ENCODE peak calls at places on chromosome 22, in eight cellular contexts. One of them, this sample, is unnamed.

GRCh38 chr22:42754658-42755057 is 34.0 kb upstream of the A4GALT start:
- DNase-seq in astrocyte of the hippocampus: peak
- DNase-seq in lung: no peak
- DNase-seq in Jurkat, Clone E6-1: no peak
- DNase-seq in GDM1: no peak
- DNase-seq in iPS-NIHi11: no peak
- DNase-seq in CD8-positive, alpha-beta memory T cell: no peak
- DNase-seq in D341Med: no peak
- DNase-seq in this sample: no peak

GRCh38 chr22:31896472-31896871 is 47.9 kb upstream of the YWHAH start:
- DNase-seq in astrocyte of the hippocampus: no peak
- DNase-seq in D341Med: no peak
- DNase-seq in Jurkat, Clone E6-1: no peak
- DNase-seq in iPS-NIHi11: no peak
- DNase-seq in GDM1: no peak
- DNase-seq in lung: no peak
- DNase-seq in CD8-positive, alpha-beta memory T cell: no peak
- DNase-seq in this sample: no peak

GRCh38 chr22:47376901-47377520 is 614.6 kb downstream of the TBC1D22A start:
- DNase-seq in GDM1: no peak
- DNase-seq in astrocyte of the hippocampus: no peak
- DNase-seq in CD8-positive, alpha-beta memory T cell: no peak
- DNase-seq in iPS-NIHi11: no peak
- DNase-seq in Jurkat, Clone E6-1: no peak
- DNase-seq in D341Med: no peak
- DNase-seq in lung: no peak
- DNase-seq in this sample: no peak

GRCh38 chr22:39148727-39149535 is 3.5 kb downstream of the CBX7 start:
- DNase-seq in lung: no peak
- DNase-seq in D341Med: peak
- DNase-seq in Jurkat, Clone E6-1: no peak
- DNase-seq in iPS-NIHi11: peak
- DNase-seq in astrocyte of the hippocampus: peak
- DNase-seq in GDM1: no peak
- DNase-seq in CD8-positive, alpha-beta memory T cell: peak
- DNase-seq in this sample: no peak

GRCh38 chr22:22087854-22088657 is 105.5 kb upstream of the TOP3B start:
- DNase-seq in lung: no peak
- DNase-seq in GDM1: no peak
- DNase-seq in astrocyte of the hippocampus: no peak
- DNase-seq in D341Med: no peak
- DNase-seq in CD8-positive, alpha-beta memory T cell: no peak
- DNase-seq in iPS-NIHi11: no peak
- DNase-seq in Jurkat, Clone E6-1: no peak
- DNase-seq in this sample: no peak

GRCh38 chr22:25840162-25840561 is 98.2 kb downstream of the MYO18B start:
- DNase-seq in lung: no peak
- DNase-seq in iPS-NIHi11: no peak
- DNase-seq in Jurkat, Clone E6-1: no peak
- DNase-seq in astrocyte of the hippocampus: no peak
- DNase-seq in GDM1: no peak
- DNase-seq in CD8-positive, alpha-beta memory T cell: no peak
- DNase-seq in D341Med: no peak
- DNase-seq in this sample: no peak

GRCh38 chr22:32333769-32334639 is 23.7 kb upstream of the RFPL3 start:
- DNase-seq in Jurkat, Clone E6-1: no peak
- DNase-seq in lung: no peak
- DNase-seq in D341Med: peak
- DNase-seq in astrocyte of the hippocampus: no peak
- DNase-seq in iPS-NIHi11: no peak
- DNase-seq in GDM1: no peak
- DNase-seq in CD8-positive, alpha-beta memory T cell: no peak
- DNase-seq in this sample: peak

GRCh38 chr22:39254122-39254521 is 9.3 kb upstream of the PDGFB start:
- DNase-seq in iPS-NIHi11: no peak
- DNase-seq in Jurkat, Clone E6-1: no peak
- DNase-seq in lung: no peak
- DNase-seq in D341Med: no peak
- DNase-seq in CD8-positive, alpha-beta memory T cell: no peak
- DNase-seq in astrocyte of the hippocampus: peak
- DNase-seq in GDM1: no peak
- DNase-seq in this sample: no peak

GRCh38 chr22:44620129-44620840 is 81.7 kb upstream of the PRR5 start:
- DNase-seq in lung: peak
- DNase-seq in iPS-NIHi11: peak
- DNase-seq in Jurkat, Clone E6-1: peak
- DNase-seq in CD8-positive, alpha-beta memory T cell: peak
- DNase-seq in astrocyte of the hippocampus: peak
- DNase-seq in GDM1: peak
- DNase-seq in D341Med: peak
- DNase-seq in this sample: peak

GRCh38 chr22:21775061-21775460 is 39.5 kb upstream of the YPEL1 start:
- DNase-seq in lung: no peak
- DNase-seq in Jurkat, Clone E6-1: no peak
- DNase-seq in D341Med: no peak
- DNase-seq in CD8-positive, alpha-beta memory T cell: no peak
- DNase-seq in iPS-NIHi11: no peak
- DNase-seq in astrocyte of the hippocampus: peak
- DNase-seq in GDM1: no peak
- DNase-seq in this sample: no peak

GRCh38 chr22:45212306-45212709 is 28.4 kb downstream of the KIAA0930 start:
- DNase-seq in D341Med: peak
- DNase-seq in astrocyte of the hippocampus: peak
- DNase-seq in lung: peak
- DNase-seq in Jurkat, Clone E6-1: no peak
- DNase-seq in CD8-positive, alpha-beta memory T cell: no peak
- DNase-seq in iPS-NIHi11: peak
- DNase-seq in GDM1: no peak
- DNase-seq in this sample: no peak

GRCh38 chr22:20509344-20510047 is 2.1 kb downstream of the MED15 start:
- DNase-seq in GDM1: peak
- DNase-seq in astrocyte of the hippocampus: peak
- DNase-seq in CD8-positive, alpha-beta memory T cell: peak
- DNase-seq in lung: peak
- DNase-seq in D341Med: no peak
- DNase-seq in Jurkat, Clone E6-1: no peak
- DNase-seq in iPS-NIHi11: no peak
- DNase-seq in this sample: no peak

GRCh38 chr22:23110922-23111527 is 30.8 kb downstream of the RSPH14 start:
- DNase-seq in GDM1: no peak
- DNase-seq in astrocyte of the hippocampus: no peak
- DNase-seq in lung: no peak
- DNase-seq in CD8-positive, alpha-beta memory T cell: no peak
- DNase-seq in iPS-NIHi11: no peak
- DNase-seq in D341Med: no peak
- DNase-seq in Jurkat, Clone E6-1: no peak
- DNase-seq in this sample: no peak

GRCh38 chr22:45870011-45870410 is 107.0 kb downstream of the WNT7B start:
- DNase-seq in D341Med: no peak
- DNase-seq in CD8-positive, alpha-beta memory T cell: no peak
- DNase-seq in lung: no peak
- DNase-seq in iPS-NIHi11: no peak
- DNase-seq in astrocyte of the hippocampus: no peak
- DNase-seq in GDM1: no peak
- DNase-seq in Jurkat, Clone E6-1: no peak
- DNase-seq in this sample: no peak

GRCh38 chr22:40525250-40525884 is 111.2 kb downstream of the MRTFA start:
- DNase-seq in Jurkat, Clone E6-1: peak
- DNase-seq in iPS-NIHi11: no peak
- DNase-seq in D341Med: no peak
- DNase-seq in lung: peak
- DNase-seq in GDM1: peak
- DNase-seq in astrocyte of the hippocampus: peak
- DNase-seq in CD8-positive, alpha-beta memory T cell: peak
- DNase-seq in this sample: no peak

GRCh38 chr22:28856095-28856455 is 27.3 kb upstream of the ZNRF3 start:
- DNase-seq in astrocyte of the hippocampus: no peak
- DNase-seq in lung: no peak
- DNase-seq in CD8-positive, alpha-beta memory T cell: no peak
- DNase-seq in GDM1: no peak
- DNase-seq in D341Med: no peak
- DNase-seq in Jurkat, Clone E6-1: no peak
- DNase-seq in iPS-NIHi11: no peak
- DNase-seq in this sample: no peak

GRCh38 chr22:22843848-22844247 is 43.8 kb upstream of the IGLL5 start:
- DNase-seq in lung: no peak
- DNase-seq in GDM1: no peak
- DNase-seq in Jurkat, Clone E6-1: no peak
- DNase-seq in iPS-NIHi11: no peak
- DNase-seq in D341Med: no peak
- DNase-seq in CD8-positive, alpha-beta memory T cell: no peak
- DNase-seq in astrocyte of the hippocampus: no peak
- DNase-seq in this sample: no peak

GRCh38 chr22:19554834-19555404 is 30.7 kb upstream of the CLDN5 start:
- DNase-seq in Jurkat, Clone E6-1: no peak
- DNase-seq in astrocyte of the hippocampus: peak
- DNase-seq in lung: no peak
- DNase-seq in CD8-positive, alpha-beta memory T cell: no peak
- DNase-seq in GDM1: no peak
- DNase-seq in iPS-NIHi11: peak
- DNase-seq in D341Med: no peak
- DNase-seq in this sample: no peak

GRCh38 chr22:47333625-47334024 is 571.2 kb downstream of the TBC1D22A start:
- DNase-seq in astrocyte of the hippocampus: peak
- DNase-seq in Jurkat, Clone E6-1: no peak
- DNase-seq in iPS-NIHi11: no peak
- DNase-seq in CD8-positive, alpha-beta memory T cell: no peak
- DNase-seq in D341Med: no peak
- DNase-seq in lung: no peak
- DNase-seq in GDM1: no peak
- DNase-seq in this sample: no peak

GRCh38 chr22:28541137-28541536 is 138.5 kb downstream of the TTC28 start:
- DNase-seq in iPS-NIHi11: peak
- DNase-seq in CD8-positive, alpha-beta memory T cell: no peak
- DNase-seq in lung: no peak
- DNase-seq in D341Med: no peak
- DNase-seq in astrocyte of the hippocampus: no peak
- DNase-seq in Jurkat, Clone E6-1: no peak
- DNase-seq in GDM1: no peak
- DNase-seq in this sample: no peak

GRCh38 chr22:44571566-44572413 is 73.8 kb upstream of the RTL6 start:
- DNase-seq in iPS-NIHi11: no peak
- DNase-seq in D341Med: no peak
- DNase-seq in GDM1: no peak
- DNase-seq in lung: no peak
- DNase-seq in Jurkat, Clone E6-1: no peak
- DNase-seq in CD8-positive, alpha-beta memory T cell: no peak
- DNase-seq in astrocyte of the hippocampus: no peak
- DNase-seq in this sample: peak

GRCh38 chr22:33971561-33971961 is 51.3 kb upstream of the LARGE1 start:
- DNase-seq in GDM1: no peak
- DNase-seq in D341Med: no peak
- DNase-seq in iPS-NIHi11: no peak
- DNase-seq in CD8-positive, alpha-beta memory T cell: no peak
- DNase-seq in lung: no peak
- DNase-seq in Jurkat, Clone E6-1: no peak
- DNase-seq in astrocyte of the hippocampus: no peak
- DNase-seq in this sample: no peak

GRCh38 chr22:37472418-37473006 is 13.7 kb downstream of the MFNG start:
- DNase-seq in D341Med: peak
- DNase-seq in iPS-NIHi11: peak
- DNase-seq in GDM1: no peak
- DNase-seq in astrocyte of the hippocampus: no peak
- DNase-seq in Jurkat, Clone E6-1: no peak
- DNase-seq in CD8-positive, alpha-beta memory T cell: peak
- DNase-seq in lung: no peak
- DNase-seq in this sample: no peak

GRCh38 chr22:29079218-29079901 is 6.5 kb downstream of the KREMEN1 start:
- DNase-seq in iPS-NIHi11: no peak
- DNase-seq in lung: no peak
- DNase-seq in Jurkat, Clone E6-1: peak
- DNase-seq in GDM1: no peak
- DNase-seq in astrocyte of the hippocampus: peak
- DNase-seq in CD8-positive, alpha-beta memory T cell: no peak
- DNase-seq in D341Med: peak
- DNase-seq in this sample: no peak

GRCh38 chr22:17928391-17928790 is 96.0 kb downstream of the MICAL3 start:
- DNase-seq in Jurkat, Clone E6-1: no peak
- DNase-seq in astrocyte of the hippocampus: no peak
- DNase-seq in D341Med: no peak
- DNase-seq in GDM1: no peak
- DNase-seq in iPS-NIHi11: no peak
- DNase-seq in CD8-positive, alpha-beta memory T cell: no peak
- DNase-seq in lung: no peak
- DNase-seq in this sample: no peak

GRCh38 chr22:19748139-19748538 is 12.4 kb upstream of the TBX1 start:
- DNase-seq in CD8-positive, alpha-beta memory T cell: no peak
- DNase-seq in GDM1: no peak
- DNase-seq in D341Med: no peak
- DNase-seq in iPS-NIHi11: no peak
- DNase-seq in Jurkat, Clone E6-1: no peak
- DNase-seq in lung: no peak
- DNase-seq in astrocyte of the hippocampus: no peak
- DNase-seq in this sample: no peak

GRCh38 chr22:36368359-36368983 is 19.3 kb downstream of the MYH9 start:
- DNase-seq in lung: no peak
- DNase-seq in astrocyte of the hippocampus: peak
- DNase-seq in GDM1: no peak
- DNase-seq in iPS-NIHi11: peak
- DNase-seq in CD8-positive, alpha-beta memory T cell: no peak
- DNase-seq in D341Med: no peak
- DNase-seq in Jurkat, Clone E6-1: no peak
- DNase-seq in this sample: no peak

GRCh38 chr22:26589845-26590524 is at the start of gene TPST2:
- DNase-seq in D341Med: peak
- DNase-seq in GDM1: peak
- DNase-seq in astrocyte of the hippocampus: peak
- DNase-seq in Jurkat, Clone E6-1: peak
- DNase-seq in lung: peak
- DNase-seq in CD8-positive, alpha-beta memory T cell: peak
- DNase-seq in iPS-NIHi11: peak
- DNase-seq in this sample: peak

GRCh38 chr22:27129266-27129665 is 471.9 kb downstream of the MIAT start:
- DNase-seq in CD8-positive, alpha-beta memory T cell: no peak
- DNase-seq in iPS-NIHi11: no peak
- DNase-seq in GDM1: no peak
- DNase-seq in D341Med: no peak
- DNase-seq in lung: no peak
- DNase-seq in Jurkat, Clone E6-1: no peak
- DNase-seq in astrocyte of the hippocampus: no peak
- DNase-seq in this sample: no peak

GRCh38 chr22:35419756-35420155 is 19.8 kb downstream of the MCM5 start:
- DNase-seq in GDM1: no peak
- DNase-seq in CD8-positive, alpha-beta memory T cell: no peak
- DNase-seq in D341Med: no peak
- DNase-seq in Jurkat, Clone E6-1: no peak
- DNase-seq in iPS-NIHi11: no peak
- DNase-seq in astrocyte of the hippocampus: no peak
- DNase-seq in lung: no peak
- DNase-seq in this sample: no peak

GRCh38 chr22:40177738-40178416 is at the start of gene TNRC6B:
- DNase-seq in iPS-NIHi11: peak
- DNase-seq in D341Med: peak
- DNase-seq in lung: peak
- DNase-seq in CD8-positive, alpha-beta memory T cell: peak
- DNase-seq in GDM1: peak
- DNase-seq in astrocyte of the hippocampus: peak
- DNase-seq in Jurkat, Clone E6-1: peak
- DNase-seq in this sample: no peak

GRCh38 chr22:37282385-37282677 is at the start of gene CYTH4:
- DNase-seq in lung: peak
- DNase-seq in Jurkat, Clone E6-1: no peak
- DNase-seq in CD8-positive, alpha-beta memory T cell: peak
- DNase-seq in D341Med: no peak
- DNase-seq in iPS-NIHi11: no peak
- DNase-seq in astrocyte of the hippocampus: no peak
- DNase-seq in GDM1: peak
- DNase-seq in this sample: no peak